ENCODE peak calls at places on chromosomes 1 and 21, in four cellular contexts. One of them, this sample, is unnamed.

GRCh38 chr1:46411601-46412341 is 17.7 kb downstream of the FAAH start:
- DNase-seq in GM12878: no peak
- DNase-seq in H1: peak; percentile 99
- DNase-seq in HepG2: no peak
- DNase-seq in this sample: peak; percentile 85

GRCh38 chr1:99726407-99726806 is 40.0 kb downstream of the FRRS1 start:
- DNase-seq in GM12878: no peak
- DNase-seq in H1: no peak
- DNase-seq in HepG2: no peak
- DNase-seq in this sample: no peak

GRCh38 chr1:30151826-30152225 is 571.6 kb downstream of the MATN1 start:
- DNase-seq in GM12878: no peak
- DNase-seq in H1: no peak
- DNase-seq in HepG2: no peak
- DNase-seq in this sample: no peak

GRCh38 chr1:98045211-98046030 is 124.6 kb upstream of the DPYD start:
- DNase-seq in GM12878: no peak
- DNase-seq in H1: peak; percentile 54
- DNase-seq in HepG2: no peak
- DNase-seq in this sample: no peak

GRCh38 chr1:203273869-203274602 is 31.3 kb upstream of the BTG2 start:
- DNase-seq in GM12878: no peak
- DNase-seq in H1: no peak
- DNase-seq in HepG2: no peak
- DNase-seq in this sample: no peak

GRCh38 chr1:199018471-199019135 is 379.8 kb downstream of the PTPRC start:
- DNase-seq in GM12878: no peak
- DNase-seq in H1: no peak
- DNase-seq in HepG2: no peak
- DNase-seq in this sample: no peak

GRCh38 chr1:177077734-177078489 is 86.6 kb downstream of the ASTN1 start:
- DNase-seq in GM12878: no peak
- DNase-seq in H1: no peak
- DNase-seq in HepG2: no peak
- DNase-seq in this sample: no peak

GRCh38 chr1:204401747-204402146 is 9.9 kb downstream of the PPP1R15B start:
- DNase-seq in GM12878: no peak
- DNase-seq in H1: peak; percentile 24
- DNase-seq in HepG2: no peak
- DNase-seq in this sample: no peak

GRCh38 chr1:47340227-47340626 is 6.6 kb downstream of the CMPK1 start:
- DNase-seq in GM12878: no peak
- DNase-seq in H1: no peak
- DNase-seq in HepG2: no peak
- DNase-seq in this sample: no peak

GRCh38 chr1:37169241-37169640 is 134.9 kb upstream of the GRIK3 start:
- DNase-seq in GM12878: no peak
- DNase-seq in H1: no peak
- DNase-seq in HepG2: no peak
- DNase-seq in this sample: no peak

GRCh38 chr1:19689131-19689757 is 24.6 kb downstream of the HTR6 start:
- DNase-seq in GM12878: no peak
- DNase-seq in H1: no peak
- DNase-seq in HepG2: no peak
- DNase-seq in this sample: no peak

GRCh38 chr1:247288341-247288740 is 32.5 kb downstream of the VN1R5 start:
- DNase-seq in GM12878: no peak
- DNase-seq in H1: peak; percentile 32
- DNase-seq in HepG2: no peak
- DNase-seq in this sample: no peak

GRCh38 chr1:41658444-41659158 is 174.1 kb upstream of the EDN2 start:
- DNase-seq in GM12878: no peak
- DNase-seq in H1: no peak
- DNase-seq in HepG2: no peak
- DNase-seq in this sample: no peak

GRCh38 chr1:63630238-63630637 is 37.0 kb downstream of the PGM1 start:
- DNase-seq in GM12878: no peak
- DNase-seq in H1: no peak
- DNase-seq in HepG2: no peak
- DNase-seq in this sample: no peak

GRCh38 chr1:61427516-61427915 is 297.4 kb downstream of the TM2D1 start:
- DNase-seq in GM12878: no peak
- DNase-seq in H1: no peak
- DNase-seq in HepG2: no peak
- DNase-seq in this sample: no peak

GRCh38 chr1:115105836-115106235 is 16.5 kb upstream of the TSPAN2 start:
- DNase-seq in GM12878: no peak
- DNase-seq in H1: no peak
- DNase-seq in HepG2: no peak
- DNase-seq in this sample: no peak

GRCh38 chr1:203143671-203144070 is 16.1 kb downstream of the ADORA1 start:
- DNase-seq in GM12878: no peak
- DNase-seq in H1: no peak
- DNase-seq in HepG2: no peak
- DNase-seq in this sample: no peak

DNA sequence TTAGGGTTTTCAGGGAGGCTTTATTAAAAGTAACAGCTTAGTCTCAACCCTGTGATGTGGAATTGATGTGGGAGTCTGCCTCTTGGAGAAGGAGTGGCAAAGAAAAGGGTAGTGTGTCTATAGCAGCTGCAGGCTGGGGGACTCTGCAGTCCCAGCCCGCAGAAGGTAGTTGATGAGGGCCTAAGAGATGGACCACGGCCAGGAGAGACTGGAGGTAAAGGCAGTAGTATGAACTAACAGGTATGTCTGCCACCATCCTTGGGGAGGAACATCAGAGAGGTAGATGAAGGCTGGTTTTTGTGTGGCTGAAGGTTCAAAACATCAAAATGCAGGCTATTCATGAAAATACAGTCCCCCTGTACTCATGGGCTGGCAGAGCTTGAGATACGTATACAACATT is 112.1 kb downstream of the KCTD3 start:
- DNase-seq in GM12878: no peak
- DNase-seq in H1: no peak
- DNase-seq in HepG2: no peak
- DNase-seq in this sample: no peak
- TF ChIP-seq POLR2A in GM12878: no peak
- TF ChIP-seq POLR2A in H1: no peak
- TF ChIP-seq POLR2A in HepG2: no peak
- TF ChIP-seq POLR2A in this sample: no peak

DNA sequence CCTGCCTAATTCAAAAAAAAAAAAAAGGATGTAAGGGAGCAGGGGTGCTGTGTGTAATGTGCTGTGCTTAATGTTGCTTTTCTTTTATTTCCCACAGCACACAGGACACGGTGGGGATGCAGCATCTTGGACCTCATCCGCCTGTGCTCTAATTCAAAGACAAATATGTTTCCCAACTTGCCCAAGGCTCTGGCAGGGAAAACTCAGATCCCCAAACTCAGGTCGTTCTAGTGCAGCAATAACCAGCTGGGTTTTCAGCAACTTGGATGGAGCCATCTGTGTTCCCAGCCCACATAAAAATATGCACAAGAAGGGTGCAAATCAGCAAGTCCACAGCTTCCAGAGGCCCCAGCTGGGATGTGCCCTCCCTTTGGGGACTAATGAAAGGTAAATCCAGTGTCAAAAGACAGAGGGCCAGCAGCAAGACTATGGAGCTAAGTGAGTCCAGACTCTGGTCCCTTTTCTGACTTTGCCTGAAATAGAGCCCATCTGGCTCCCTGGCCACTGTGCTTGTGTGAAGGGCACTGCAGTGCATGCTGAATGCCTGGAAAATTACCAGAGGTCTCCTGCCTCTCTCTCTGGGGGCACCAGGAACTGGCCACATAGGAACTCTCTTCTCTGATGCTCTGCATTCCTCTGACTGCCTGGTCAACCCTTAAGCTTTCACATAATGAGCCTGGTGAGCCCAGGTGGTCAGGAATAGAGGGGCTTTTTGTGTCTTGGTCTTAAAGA is 88.3 kb upstream of the C1orf21 start:
- DNase-seq in GM12878: no peak
- DNase-seq in H1: no peak
- DNase-seq in HepG2: no peak
- DNase-seq in this sample: no peak
- TF ChIP-seq CREB1 in GM12878: no peak
- TF ChIP-seq CREB1 in H1: no peak
- TF ChIP-seq CREB1 in HepG2: no peak
- TF ChIP-seq CREB1 in this sample: no peak

GRCh38 chr21:27390384-27390783 is 423.5 kb upstream of the ADAMTS5 start:
- DNase-seq in GM12878: no peak
- DNase-seq in H1: no peak
- DNase-seq in HepG2: no peak
- DNase-seq in this sample: no peak

GRCh38 chr21:27388835-27389234 is 421.9 kb upstream of the ADAMTS5 start:
- DNase-seq in GM12878: no peak
- DNase-seq in H1: no peak
- DNase-seq in HepG2: no peak
- DNase-seq in this sample: no peak

GRCh38 chr21:27397578-27397977 is 430.7 kb upstream of the ADAMTS5 start:
- DNase-seq in GM12878: no peak
- DNase-seq in H1: no peak
- DNase-seq in HepG2: no peak
- DNase-seq in this sample: no peak

GRCh38 chr21:27391990-27392389 is 425.1 kb upstream of the ADAMTS5 start:
- DNase-seq in GM12878: no peak
- DNase-seq in H1: no peak
- DNase-seq in HepG2: no peak
- DNase-seq in this sample: no peak

DNA sequence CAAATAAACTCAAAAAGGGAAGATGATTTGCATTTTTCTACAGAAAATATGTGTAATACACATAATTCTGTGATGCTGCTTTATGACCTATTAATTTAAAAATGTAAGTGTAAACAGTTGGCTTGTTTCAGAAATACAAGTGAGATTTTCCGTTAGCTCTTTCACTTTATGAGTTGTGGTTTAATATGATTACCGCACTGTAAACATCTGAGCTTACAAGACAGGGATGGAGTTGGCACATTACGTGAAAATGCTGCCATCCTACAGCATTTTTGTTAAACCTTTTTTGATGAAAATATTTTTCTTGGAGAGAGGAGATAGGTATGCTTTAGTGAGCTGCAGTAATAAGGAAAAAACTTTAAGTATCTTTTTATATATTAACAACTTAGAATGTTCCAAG is 426.8 kb upstream of the ADAMTS5 start:
- DNase-seq in GM12878: no peak
- DNase-seq in H1: no peak
- DNase-seq in HepG2: no peak
- DNase-seq in this sample: no peak
- TF ChIP-seq POLR2A in GM12878: no peak
- TF ChIP-seq POLR2A in H1: no peak
- TF ChIP-seq POLR2A in HepG2: no peak
- TF ChIP-seq POLR2A in this sample: no peak

DNA sequence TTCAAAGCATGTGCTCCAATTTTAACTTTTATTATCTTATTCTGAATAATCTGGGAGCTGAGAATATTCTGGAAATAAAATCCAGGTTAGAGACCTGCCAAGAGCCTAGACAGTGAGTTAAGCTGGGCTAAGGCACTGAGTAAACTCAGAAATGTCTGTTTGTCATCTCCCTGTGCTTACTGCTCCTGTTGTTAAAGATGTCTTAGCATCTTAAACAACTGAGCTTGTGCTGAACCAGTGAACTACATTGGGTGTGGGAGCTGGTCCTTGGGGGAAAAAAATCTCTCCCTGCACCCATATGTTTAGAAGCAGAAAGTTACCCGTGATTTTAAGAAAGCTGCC is 25.0 kb upstream of the AHCYL1 start:
- DNase-seq in GM12878: no peak
- DNase-seq in H1: no peak
- DNase-seq in HepG2: no peak
- DNase-seq in this sample: no peak
- TF ChIP-seq CREB1 in GM12878: no peak
- TF ChIP-seq CREB1 in H1: no peak
- TF ChIP-seq CREB1 in HepG2: no peak
- TF ChIP-seq CREB1 in this sample: no peak

GRCh38 chr1:161164901-161165620 is 1.2 kb upstream of the PPOX start:
- DNase-seq in GM12878: no peak
- DNase-seq in H1: no peak
- DNase-seq in HepG2: no peak
- DNase-seq in this sample: no peak

GRCh38 chr1:161166669-161167548 is 683 bp downstream of the PPOX start:
- DNase-seq in GM12878: no peak
- DNase-seq in H1: peak; percentile 71
- DNase-seq in HepG2: no peak
- DNase-seq in this sample: peak; percentile 39

GRCh38 chr1:161168906-161169305 is 2.7 kb downstream of the PPOX start:
- DNase-seq in GM12878: no peak
- DNase-seq in H1: no peak
- DNase-seq in HepG2: no peak
- DNase-seq in this sample: no peak

GRCh38 chr1:161163793-161164192 is 2.4 kb upstream of the PPOX start:
- DNase-seq in GM12878: no peak
- DNase-seq in H1: no peak
- DNase-seq in HepG2: no peak
- DNase-seq in this sample: no peak

DNA sequence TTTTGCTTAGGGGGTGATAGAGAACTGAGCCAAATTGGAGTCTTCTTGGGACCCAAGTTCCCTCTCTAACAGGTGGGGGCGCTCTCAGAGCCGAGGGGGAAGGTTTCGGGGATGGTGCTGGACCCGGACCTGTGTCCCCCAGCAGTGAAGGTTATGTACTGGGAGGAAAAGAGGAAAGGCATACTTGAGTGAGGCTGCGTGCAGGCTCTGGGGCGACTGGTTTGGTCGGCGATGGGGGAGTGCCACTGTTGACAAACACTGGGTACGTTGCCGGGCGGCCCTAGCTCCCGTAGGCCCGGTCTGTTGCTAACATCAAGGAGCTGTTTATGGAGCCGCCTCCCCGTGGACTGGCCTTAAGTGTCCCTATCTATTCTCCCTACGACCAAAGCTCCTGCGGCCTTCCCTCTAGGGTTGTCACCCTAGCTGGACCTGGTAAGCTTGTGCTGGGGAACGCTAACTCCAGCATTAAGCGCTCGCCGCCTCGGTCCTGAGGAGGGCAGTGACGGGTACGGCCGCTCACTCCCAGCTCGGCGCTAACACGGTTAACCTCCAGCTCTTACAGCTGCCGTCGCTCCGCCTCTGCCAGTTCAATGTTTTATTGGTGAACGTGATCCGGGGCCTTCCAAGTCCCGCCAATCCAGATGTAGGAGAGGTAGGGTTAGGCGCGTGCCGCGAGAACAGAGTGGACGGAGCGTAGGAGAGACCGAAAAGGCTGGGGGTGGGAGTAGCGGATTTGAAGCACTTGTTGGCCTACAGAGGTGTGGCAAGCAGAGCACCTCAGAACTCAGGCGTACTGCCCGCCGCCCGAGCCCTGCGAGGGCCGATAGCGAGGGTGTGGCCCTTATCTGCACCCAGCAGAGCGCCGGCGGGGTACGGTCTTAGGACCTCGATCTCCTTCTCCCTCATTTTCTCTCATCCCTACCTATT is at the start of gene PPOX:
- DNase-seq in GM12878: peak; percentile 92
- DNase-seq in H1: peak; percentile 90
- DNase-seq in HepG2: peak; percentile 97
- DNase-seq in this sample: peak; percentile 92
- TF ChIP-seq POLR2A in GM12878: peak; percentile 88
- TF ChIP-seq POLR2A in H1: peak; percentile 56
- TF ChIP-seq POLR2A in HepG2: peak; percentile 79
- TF ChIP-seq POLR2A in this sample: peak; percentile 96